ENCODE peak calls at places on chromosome 4, in nine cellular contexts. I, C, J, X, Z, H, Q, R and V are unnamed samples.

GRCh38 chr4:176270669-176271068 is 1.6 kb upstream of the ASB5 start:
- DNase-seq in J (peak; percentile 96), C (peak; percentile 97), R (peak; percentile 10), Z (no peak), Q (no peak), X (no peak), I (peak; percentile 100), H (peak; percentile 100), V (peak; percentile 98)

GRCh38 chr4:658031-658667 is 15.9 kb downstream of the ATP5ME start:
- DNase-seq in C (no peak), J (no peak), R (no peak), H (no peak), I (no peak), Q (peak; percentile 50), X (no peak), Z (no peak), V (no peak)

GRCh38 chr4:141575884-141576283 is 60.5 kb upstream of the IL15 start:
- DNase-seq in I (no peak), C (no peak), Q (no peak), Z (no peak), X (no peak), H (no peak), R (no peak), J (no peak), V (no peak)

GRCh38 chr4:105895609-105896460 is 564 bp downstream of the NPNT start:
- DNase-seq in X (no peak), H (peak; percentile 2), I (no peak), Q (peak; percentile 69), J (no peak), C (no peak), Z (no peak), R (peak; percentile 61), V (no peak)

GRCh38 chr4:53196872-53197759 is 168.7 kb downstream of the SCFD2 start:
- DNase-seq in J (peak; percentile 78), Z (no peak), R (peak; percentile 64), X (no peak), Q (no peak), C (peak; percentile 87), I (peak; percentile 10), H (peak; percentile 60), V (peak; percentile 23)

GRCh38 chr4:20432098-20432497 is 180.4 kb downstream of the SLIT2 start:
- DNase-seq in C (no peak), R (no peak), X (no peak), I (no peak), Q (no peak), H (peak; percentile 41), J (no peak), Z (no peak), V (no peak)

GRCh38 chr4:9924750-9925149 is 96.5 kb downstream of the SLC2A9 start:
- DNase-seq in I (peak; percentile 48), Z (no peak), R (peak; percentile 94), C (no peak), H (peak; percentile 18), X (no peak), J (peak; percentile 60), Q (no peak), V (peak; percentile 59)

GRCh38 chr4:188295899-188296298 is 156.7 kb downstream of the TRIML1 start:
- DNase-seq in Z (no peak), R (no peak), C (peak; percentile 94), I (no peak), H (no peak), J (no peak), Q (no peak), X (no peak), V (peak; percentile 80)

GRCh38 chr4:152981278-152981677 is 45.2 kb downstream of the FHDC1 start:
- DNase-seq in X (no peak), R (no peak), I (peak; percentile 62), J (no peak), C (no peak), Q (no peak), Z (no peak), H (peak; percentile 89), V (no peak)

GRCh38 chr4:139392797-139393196 is 61.1 kb upstream of the RAB33B start:
- DNase-seq in J (no peak), Q (no peak), H (peak; percentile 3), I (no peak), R (no peak), C (no peak), X (no peak), Z (no peak), V (no peak)

GRCh38 chr4:81913427-81913878 is 441.7 kb upstream of the RASGEF1B start:
- DNase-seq in J (no peak), H (no peak), I (no peak), C (peak; percentile 5), Q (no peak), R (no peak), X (peak; percentile 3), Z (no peak), V (peak; percentile 24)

GRCh38 chr4:25378130-25378743 is 1.2 kb downstream of the ANAPC4 start:
- DNase-seq in Z (no peak), Q (no peak), I (no peak), R (no peak), J (no peak), C (no peak), X (no peak), H (no peak), V (no peak)

GRCh38 chr4:1347410-1347864 is 429 bp downstream of the UVSSA start:
- DNase-seq in J (peak; percentile 85), C (peak; percentile 84), Q (peak; percentile 86), Z (no peak), H (peak; percentile 80), R (peak; percentile 54), X (no peak), I (no peak), V (peak; percentile 79)

GRCh38 chr4:150515135-150515534 is 66.8 kb upstream of the MAB21L2 start:
- DNase-seq in H (no peak), J (no peak), R (no peak), I (no peak), C (no peak), Q (no peak), Z (no peak), X (no peak), V (no peak)

GRCh38 chr4:152165851-152166250 is 370.0 kb downstream of the FBXW7 start:
- DNase-seq in H (peak; percentile 18), C (no peak), Q (no peak), J (no peak), X (no peak), I (no peak), Z (no peak), R (no peak), V (no peak)

GRCh38 chr4:13088726-13089658 is 395.1 kb downstream of the RAB28 start:
- DNase-seq in Z (no peak), I (no peak), H (peak; percentile 36), J (peak; percentile 18), Q (no peak), C (peak; percentile 67), X (no peak), R (no peak), V (peak; percentile 3)

GRCh38 chr4:74921490-74921889 is 11.4 kb upstream of the PARM1 start:
- DNase-seq in Z (no peak), R (no peak), X (no peak), C (no peak), J (no peak), H (no peak), I (no peak), Q (no peak), V (no peak)

GRCh38 chr4:41452484-41453225 is 85.3 kb upstream of the LIMCH1 start:
- DNase-seq in J (no peak), Z (no peak), C (no peak), H (no peak), Q (no peak), R (peak; percentile 33), X (no peak), I (no peak), V (no peak)

GRCh38 chr4:152283806-152284470 is 252.0 kb downstream of the FBXW7 start:
- DNase-seq in R (peak; percentile 1), X (no peak), J (peak; percentile 45), Q (no peak), C (peak; percentile 37), I (no peak), H (peak; percentile 50), Z (no peak), V (peak; percentile 1)

GRCh38 chr4:2291705-2292651 is 30.1 kb upstream of the MXD4 start:
- DNase-seq in R (no peak), C (no peak), J (no peak), I (no peak), Q (no peak), X (no peak), Z (no peak), H (no peak), V (no peak)

GRCh38 chr4:100948911-100949310 is 398.4 kb downstream of the PPP3CA start:
- DNase-seq in R (no peak), I (no peak), X (no peak), Z (no peak), C (no peak), Q (no peak), J (no peak), H (no peak), V (no peak)

GRCh38 chr4:13160906-13161305 is 323.2 kb downstream of the RAB28 start:
- DNase-seq in Q (no peak), I (peak; percentile 23), Z (no peak), H (peak; percentile 89), C (peak; percentile 82), X (no peak), J (peak; percentile 8), R (peak; percentile 26), V (peak; percentile 39)

GRCh38 chr4:69485130-69485529 is 10.6 kb downstream of the UGT2B4 start:
- DNase-seq in I (no peak), C (no peak), H (peak; percentile 75), X (no peak), Q (no peak), Z (no peak), R (no peak), J (no peak), V (no peak)

GRCh38 chr4:109027016-109027500 is 264.2 kb upstream of the ETNPPL start:
- DNase-seq in R (no peak), H (no peak), J (no peak), Q (no peak), C (no peak), X (no peak), Z (no peak), I (no peak), V (no peak)

GRCh38 chr4:125891597-125892258 is 577.0 kb downstream of the FAT4 start:
- DNase-seq in Q (no peak), C (peak; percentile 33), Z (no peak), R (no peak), J (peak; percentile 23), I (no peak), X (no peak), H (peak; percentile 95), V (peak; percentile 35)